ENCODE peak calls at places on chromosomes 1 and 21, in four cellular contexts. One of them, this sample, is unnamed.

GRCh38 chr1:52554756-52555155 is 1.9 kb upstream of the TUT4 start:
- DNase-seq in HCT116: no peak
- DNase-seq in HepG2: peak; percentile 21
- DNase-seq in K562: no peak
- DNase-seq in this sample: no peak

GRCh38 chr21:37071561-37072238 is 1.2 kb downstream of the PIGP start:
- DNase-seq in HepG2: no peak
- DNase-seq in HCT116: no peak
- DNase-seq in K562: peak; percentile 39
- DNase-seq in this sample: peak; percentile 31

GRCh38 chr1:243263824-243264223 is 8.0 kb downstream of the SDCCAG8 start:
- DNase-seq in HepG2: no peak
- DNase-seq in K562: no peak
- DNase-seq in HCT116: no peak
- DNase-seq in this sample: no peak

GRCh38 chr1:229888157-229888556 is 178.9 kb upstream of the GALNT2 start:
- DNase-seq in K562: no peak
- DNase-seq in HCT116: no peak
- DNase-seq in HepG2: no peak
- DNase-seq in this sample: no peak

GRCh38 chr1:203547771-203548421 is 53.9 kb downstream of the OPTC start:
- DNase-seq in HepG2: no peak
- DNase-seq in HCT116: no peak
- DNase-seq in K562: no peak
- DNase-seq in this sample: no peak

GRCh38 chr21:26405735-26406361 is 167.2 kb downstream of the CYYR1 start:
- DNase-seq in HCT116: no peak
- DNase-seq in HepG2: no peak
- DNase-seq in K562: no peak
- DNase-seq in this sample: peak; percentile 26

GRCh38 chr21:25635310-25635709 is 3.7 kb upstream of the JAM2 start:
- DNase-seq in HCT116: no peak
- DNase-seq in K562: no peak
- DNase-seq in HepG2: no peak
- DNase-seq in this sample: no peak

GRCh38 chr1:109900489-109900888 is 10.2 kb upstream of the CSF1 start:
- DNase-seq in K562: no peak
- DNase-seq in HepG2: no peak
- DNase-seq in HCT116: no peak
- DNase-seq in this sample: no peak

GRCh38 chr1:58999676-59000075 is 215.8 kb upstream of the JUN start:
- DNase-seq in HepG2: no peak
- DNase-seq in HCT116: no peak
- DNase-seq in K562: no peak
- DNase-seq in this sample: no peak

GRCh38 chr21:46284077-46284644 is 1.2 kb downstream of the MCM3AP start:
- DNase-seq in K562: no peak
- DNase-seq in HepG2: no peak
- DNase-seq in HCT116: no peak
- DNase-seq in this sample: peak; percentile 18

GRCh38 chr1:60160141-60160540 is 86.6 kb upstream of the C1orf87 start:
- DNase-seq in HCT116: no peak
- DNase-seq in HepG2: no peak
- DNase-seq in K562: no peak
- DNase-seq in this sample: no peak

GRCh38 chr21:42063578-42064521 is 7.3 kb upstream of the UMODL1 start:
- DNase-seq in HepG2: no peak
- DNase-seq in HCT116: no peak
- DNase-seq in K562: no peak
- DNase-seq in this sample: no peak

GRCh38 chr21:46379105-46379504 is 55.1 kb downstream of the PCNT start:
- DNase-seq in K562: no peak
- DNase-seq in HCT116: no peak
- DNase-seq in HepG2: no peak
- DNase-seq in this sample: no peak

GRCh38 chr1:47161298-47162040 is 24.2 kb downstream of the CYP4A22 start:
- DNase-seq in HCT116: no peak
- DNase-seq in K562: no peak
- DNase-seq in HepG2: no peak
- DNase-seq in this sample: no peak

GRCh38 chr1:2047749-2048729 is 2.2 kb upstream of the PRKCZ start:
- DNase-seq in K562: no peak
- DNase-seq in HepG2: no peak
- DNase-seq in HCT116: no peak
- DNase-seq in this sample: peak; percentile 11

GRCh38 chr1:117600966-117601365 is 4.9 kb upstream of the TENT5C start:
- DNase-seq in K562: no peak
- DNase-seq in HepG2: no peak
- DNase-seq in HCT116: no peak
- DNase-seq in this sample: no peak

GRCh38 chr1:90779573-90779972 is 62.5 kb upstream of the BARHL2 start:
- DNase-seq in HCT116: no peak
- DNase-seq in HepG2: no peak
- DNase-seq in K562: no peak
- DNase-seq in this sample: no peak

GRCh38 chr1:79188371-79188770 is 181.8 kb upstream of the ADGRL4 start:
- DNase-seq in HCT116: no peak
- DNase-seq in K562: no peak
- DNase-seq in HepG2: no peak
- DNase-seq in this sample: no peak

GRCh38 chr1:169108897-169109560 is 2.5 kb downstream of the ATP1B1 start:
- DNase-seq in K562: no peak
- DNase-seq in HCT116: no peak
- DNase-seq in HepG2: peak; percentile 71
- DNase-seq in this sample: peak; percentile 82

GRCh38 chr1:225464851-225465792 is 37.3 kb upstream of the LBR start:
- DNase-seq in HepG2: no peak
- DNase-seq in HCT116: no peak
- DNase-seq in K562: no peak
- DNase-seq in this sample: no peak

GRCh38 chr1:189374816-189375215 is 1102.8 kb downstream of the BRINP3 start:
- DNase-seq in HepG2: no peak
- DNase-seq in K562: no peak
- DNase-seq in HCT116: no peak
- DNase-seq in this sample: no peak

GRCh38 chr1:56502700-56503245 is 76.6 kb downstream of the PLPP3 start:
- DNase-seq in K562: peak; percentile 62
- DNase-seq in HCT116: no peak
- DNase-seq in HepG2: peak; percentile 37
- DNase-seq in this sample: no peak

GRCh38 chr1:47774986-47775834 is 222.0 kb downstream of the TRABD2B start:
- DNase-seq in HCT116: no peak
- DNase-seq in K562: no peak
- DNase-seq in HepG2: no peak
- DNase-seq in this sample: no peak

GRCh38 chr1:170424346-170424745 is 107.6 kb upstream of the GORAB start:
- DNase-seq in HCT116: no peak
- DNase-seq in HepG2: no peak
- DNase-seq in K562: no peak
- DNase-seq in this sample: no peak

GRCh38 chr1:234375672-234376071 is 2.4 kb downstream of the COA6 start:
- DNase-seq in HCT116: no peak
- DNase-seq in K562: no peak
- DNase-seq in HepG2: no peak
- DNase-seq in this sample: no peak

GRCh38 chr1:72394457-72394856 is 112.1 kb upstream of the NEGR1 start:
- DNase-seq in HepG2: no peak
- DNase-seq in HCT116: no peak
- DNase-seq in K562: no peak
- DNase-seq in this sample: no peak

DNA sequence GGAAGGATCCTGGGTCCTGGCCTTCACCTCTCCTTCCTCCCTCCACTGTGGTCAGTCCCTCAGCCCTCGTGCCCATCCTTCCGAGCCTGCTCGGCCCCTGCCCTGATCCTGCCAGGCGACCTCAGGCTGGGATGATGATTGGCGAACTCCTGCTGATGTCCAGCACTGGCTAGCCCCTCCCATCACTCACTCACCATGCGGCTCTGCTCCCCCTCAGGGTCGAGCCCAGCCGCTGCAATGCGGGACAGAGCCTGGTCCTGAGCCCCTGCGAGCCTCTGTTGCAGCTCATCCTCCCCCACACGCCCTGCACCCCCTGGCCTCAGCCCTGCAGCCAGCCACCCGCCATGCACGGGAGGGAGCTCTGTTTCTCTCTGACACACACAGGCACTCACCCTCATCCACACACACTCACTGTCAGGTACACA is 100.2 kb downstream of the DMRTB1 start:
- DNase-seq in HepG2: no peak
- DNase-seq in K562: no peak
- DNase-seq in HCT116: no peak
- DNase-seq in this sample: no peak
- TF ChIP-seq JUND in HepG2: no peak
- TF ChIP-seq JUND in K562: no peak
- TF ChIP-seq JUND in HCT116: no peak
- TF ChIP-seq JUND in this sample: no peak

DNA sequence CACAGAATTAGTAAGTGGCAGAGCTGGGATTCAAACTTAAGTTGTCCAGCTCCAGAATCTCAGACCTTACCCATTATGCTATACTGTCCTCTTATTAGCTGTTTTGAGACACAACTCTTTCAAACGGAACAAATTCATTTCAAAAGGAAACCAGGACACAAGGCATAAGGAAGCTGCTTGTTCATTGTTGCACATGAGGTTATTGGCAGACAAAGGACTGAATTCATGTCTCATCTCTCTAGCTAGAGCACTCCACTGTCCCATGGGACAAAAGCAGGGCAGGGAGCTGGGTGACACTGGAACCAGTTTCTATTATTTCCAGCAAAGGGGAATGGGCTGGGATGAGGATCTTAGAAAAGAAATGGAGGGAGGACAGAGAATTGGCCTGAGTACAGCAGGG is 26.4 kb downstream of the CHI3L2 start:
- DNase-seq in K562: no peak
- DNase-seq in HepG2: no peak
- DNase-seq in HCT116: no peak
- DNase-seq in this sample: no peak
- TF ChIP-seq JUND in K562: no peak
- TF ChIP-seq JUND in HepG2: no peak
- TF ChIP-seq JUND in HCT116: no peak
- TF ChIP-seq JUND in this sample: no peak

DNA sequence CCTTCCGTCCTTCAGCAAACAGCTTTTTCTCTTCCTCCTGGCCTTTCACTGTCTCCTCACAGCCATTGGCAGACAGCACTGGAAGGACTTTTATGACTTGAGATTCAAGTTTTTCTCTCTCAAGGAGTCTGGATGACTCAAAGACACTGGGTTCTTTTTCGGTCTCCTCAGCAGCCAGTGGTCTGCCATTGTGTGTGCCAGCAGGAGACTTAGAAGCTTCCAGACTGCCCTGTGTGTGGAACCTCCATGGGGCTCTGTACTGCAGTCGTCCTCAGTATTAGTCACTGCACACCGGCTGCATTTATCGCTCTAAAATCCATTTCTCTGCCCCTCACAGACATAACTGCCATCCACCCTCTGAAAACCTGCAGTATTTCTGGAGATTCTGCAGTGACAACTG is 30.5 kb downstream of the NTNG1 start:
- DNase-seq in HCT116: no peak
- DNase-seq in HepG2: no peak
- DNase-seq in K562: no peak
- DNase-seq in this sample: no peak
- TF ChIP-seq JUND in HCT116: no peak
- TF ChIP-seq JUND in HepG2: no peak
- TF ChIP-seq JUND in K562: no peak
- TF ChIP-seq JUND in this sample: no peak

GRCh38 chr1:213569816-213570150 is 418.0 kb upstream of the PROX1 start:
- DNase-seq in HepG2: peak; percentile 59
- DNase-seq in K562: no peak
- DNase-seq in HCT116: peak; percentile 49
- DNase-seq in this sample: no peak

GRCh38 chr1:213572939-213573647 is 414.7 kb upstream of the PROX1 start:
- DNase-seq in K562: no peak
- DNase-seq in HCT116: peak; percentile 6
- DNase-seq in HepG2: peak; percentile 97
- DNase-seq in this sample: no peak

GRCh38 chr1:213571843-213572242 is 415.9 kb upstream of the PROX1 start:
- DNase-seq in HepG2: no peak
- DNase-seq in HCT116: no peak
- DNase-seq in K562: no peak
- DNase-seq in this sample: no peak

GRCh38 chr1:213570487-213570886 is 417.3 kb upstream of the PROX1 start:
- DNase-seq in K562: no peak
- DNase-seq in HepG2: peak; percentile 64
- DNase-seq in HCT116: peak; percentile 26
- DNase-seq in this sample: no peak

DNA sequence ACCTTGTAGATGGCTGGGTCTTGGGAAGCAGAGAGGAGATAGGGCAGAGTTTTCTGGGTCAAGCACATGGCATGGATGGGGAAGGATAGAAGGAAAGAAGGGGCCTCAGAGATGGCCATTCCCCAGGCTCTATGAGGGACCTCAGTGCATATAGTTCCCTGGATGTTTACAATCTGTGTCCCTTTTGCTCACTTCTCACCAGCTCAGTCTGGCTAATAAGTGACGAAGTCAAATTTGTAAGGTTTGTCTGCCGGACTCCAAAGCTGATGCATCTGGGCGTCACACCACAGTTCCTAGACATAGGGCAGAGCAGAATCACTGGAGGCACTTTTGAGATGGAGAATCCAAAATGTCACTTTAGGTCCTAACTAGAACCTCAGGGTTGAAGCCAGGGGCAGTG is 416.4 kb upstream of the PROX1 start:
- DNase-seq in K562: no peak
- DNase-seq in HepG2: peak; percentile 59
- DNase-seq in HCT116: no peak
- DNase-seq in this sample: no peak
- TF ChIP-seq JUND in K562: no peak
- TF ChIP-seq JUND in HepG2: no peak
- TF ChIP-seq JUND in HCT116: no peak
- TF ChIP-seq JUND in this sample: no peak

GRCh38 chr1:45260244-45260643 is 53.8 kb upstream of the ZSWIM5 start:
- DNase-seq in K562: no peak
- DNase-seq in HCT116: no peak
- DNase-seq in HepG2: peak; percentile 82
- DNase-seq in this sample: peak; percentile 7
- TF ChIP-seq JUND in K562: no peak
- TF ChIP-seq JUND in HCT116: no peak
- TF ChIP-seq JUND in HepG2: no peak
- TF ChIP-seq JUND in this sample: no peak

DNA sequence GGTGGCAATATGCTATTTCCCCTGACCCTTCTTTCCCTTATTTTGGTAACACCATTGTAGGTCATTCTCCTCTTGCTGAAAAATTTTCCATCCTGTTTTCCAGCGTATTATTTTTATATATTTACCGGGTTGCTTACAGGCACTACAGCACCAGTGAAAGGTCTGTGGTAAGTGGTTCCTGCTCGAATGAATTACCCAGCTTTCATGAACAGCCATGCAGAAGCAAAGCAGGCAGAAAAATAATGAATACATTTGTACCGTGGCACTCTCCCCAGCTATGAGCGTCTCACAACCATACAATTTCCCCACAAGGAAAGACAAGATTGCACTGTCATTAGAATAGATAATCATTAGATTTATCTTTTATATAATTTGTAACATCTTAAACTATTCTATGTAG is 350.8 kb upstream of the PKN2 start:
- DNase-seq in K562: no peak
- DNase-seq in HCT116: no peak
- DNase-seq in HepG2: no peak
- DNase-seq in this sample: no peak
- TF ChIP-seq JUND in K562: no peak
- TF ChIP-seq JUND in HCT116: no peak
- TF ChIP-seq JUND in HepG2: no peak
- TF ChIP-seq JUND in this sample: no peak

This sample was measured in T47D.